ENCODE peak calls at places on chromosomes 5 and 9, in five cellular contexts. K, V, P, T and L are unnamed samples.

GRCh38 chr9:121559183-121559582 is 59.5 kb upstream of the GGTA1 start:
- DNase-seq in K (no peak), V (no peak), P (no peak), T (no peak), L (no peak)

GRCh38 chr5:140262839-140263238 is 40.1 kb downstream of the PFDN1 start:
- DNase-seq in K (no peak), V (no peak), P (no peak), T (no peak), L (no peak)

GRCh38 chr5:132807163-132807838 is 5.8 kb upstream of the SOWAHA start:
- DNase-seq in K (peak), V (no peak), P (no peak), T (no peak), L (peak)

GRCh38 chr5:67234671-67235176 is 38.1 kb upstream of the CD180 start:
- DNase-seq in K (no peak), V (no peak), P (no peak), T (no peak), L (no peak)

GRCh38 chr9:37486616-37487544 is 1.1 kb downstream of the POLR1E start:
- DNase-seq in K (no peak), V (peak), P (no peak), T (no peak), L (no peak)

GRCh38 chr5:55604611-55605067 is 69.9 kb upstream of the PLPP1 start:
- DNase-seq in K (no peak), V (no peak), P (no peak), T (no peak), L (no peak)

GRCh38 chr5:134028496-134028895 is 23.7 kb upstream of the VDAC1 start:
- DNase-seq in K (no peak), V (no peak), P (no peak), T (no peak), L (no peak)

GRCh38 chr5:31194458-31194808 is 947 bp downstream of the CDH6 start:
- DNase-seq in K (no peak), V (no peak), P (no peak), T (no peak), L (no peak)

GRCh38 chr9:30058463-30058862 is 2326.0 kb upstream of the ACO1 start:
- DNase-seq in K (no peak), V (no peak), P (no peak), T (no peak), L (no peak)

GRCh38 chr9:13083973-13084528 is 195.4 kb downstream of the MPDZ start:
- DNase-seq in K (no peak), V (no peak), P (no peak), T (no peak), L (no peak)

GRCh38 chr9:79700607-79701330 is 129.0 kb downstream of the TLE4 start:
- DNase-seq in K (no peak), V (no peak), P (no peak), T (no peak), L (no peak)

GRCh38 chr9:125932012-125932411 is 184.8 kb downstream of the PBX3 start:
- DNase-seq in K (no peak), V (no peak), P (peak), T (peak), L (peak)

GRCh38 chr9:34125681-34126206 is 754 bp downstream of the DCAF12 start:
- DNase-seq in K (no peak), V (no peak), P (no peak), T (no peak), L (peak)

GRCh38 chr9:127972316-127972871 is 8.4 kb downstream of the EEIG1 start:
- DNase-seq in K (peak), V (no peak), P (no peak), T (no peak), L (no peak)

GRCh38 chr5:157328277-157328912 is 62.5 kb downstream of the CYFIP2 start:
- DNase-seq in K (peak), V (peak), P (peak), T (peak), L (peak)

GRCh38 chr9:3136999-3137675 is 293.2 kb upstream of the PUM3 start:
- DNase-seq in K (no peak), V (no peak), P (peak), T (no peak), L (no peak)

GRCh38 chr5:1517838-1518237 is 5.9 kb downstream of the LPCAT1 start:
- DNase-seq in K (no peak), V (no peak), P (no peak), T (no peak), L (no peak)

GRCh38 chr5:114296191-114296590 is 65.7 kb upstream of the KCNN2 start:
- DNase-seq in K (no peak), V (no peak), P (no peak), T (no peak), L (no peak)

GRCh38 chr5:150399158-150400019 is 13.3 kb downstream of the CD74 start:
- DNase-seq in K (no peak), V (no peak), P (no peak), T (no peak), L (no peak)

GRCh38 chr9:93064392-93065124 is 6.1 kb downstream of the SUSD3 start:
- DNase-seq in K (no peak), V (peak), P (no peak), T (no peak), L (no peak)

GRCh38 chr5:87188411-87188810 is 79.3 kb upstream of the RASA1 start:
- DNase-seq in K (no peak), V (no peak), P (no peak), T (no peak), L (no peak)

GRCh38 chr5:1367149-1367548 is 22.2 kb upstream of the CLPTM1L start:
- DNase-seq in K (no peak), V (no peak), P (no peak), T (no peak), L (no peak)

GRCh38 chr9:122078557-122078956 is 14.6 kb downstream of the TTLL11 start:
- DNase-seq in K (no peak), V (no peak), P (no peak), T (no peak), L (no peak)

GRCh38 chr5:64838803-64839202 is 70.1 kb downstream of the CWC27 start:
- DNase-seq in K (no peak), V (no peak), P (no peak), T (no peak), L (no peak)

GRCh38 chr9:134325096-134325812 is 1.0 kb upstream of the RXRA start:
- DNase-seq in K (no peak), V (no peak), P (peak), T (no peak), L (peak)

GRCh38 chr9:137095664-137096517 is 9.1 kb downstream of the MAN1B1 start:
- DNase-seq in K (no peak), V (peak), P (no peak), T (no peak), L (no peak)

GRCh38 chr5:1524799-1525623 is 1.3 kb upstream of the LPCAT1 start:
- DNase-seq in K (no peak), V (no peak), P (no peak), T (no peak), L (no peak)

GRCh38 chr9:78954286-78954685 is 617.5 kb upstream of the TLE4 start:
- DNase-seq in K (no peak), V (no peak), P (no peak), T (no peak), L (no peak)

GRCh38 chr9:88691811-88692210 is 156.8 kb downstream of the NXNL2 start:
- DNase-seq in K (no peak), V (no peak), P (no peak), T (no peak), L (no peak)

GRCh38 chr9:3080951-3081350 is 237.1 kb upstream of the PUM3 start:
- DNase-seq in K (no peak), V (no peak), P (no peak), T (no peak), L (no peak)

GRCh38 chr9:97906236-97906831 is 16.0 kb downstream of the TRMO start:
- DNase-seq in K (no peak), V (peak), P (no peak), T (no peak), L (no peak)

GRCh38 chr9:114416290-114416689 is 28.5 kb upstream of the AKNA start:
- DNase-seq in K (no peak), V (no peak), P (no peak), T (no peak), L (no peak)